ENCODE peak calls at places on chromosomes 13 and 19, in six cellular contexts. O is HepG2, T is HL-60, A is K562, B is H1, L is GM12878. Q is an unnamed sample.

GRCh38 chr13:99035715-99036114 is 57.9 kb upstream of the DOCK9 start:
- DNase-seq in O (no peak), T (no peak), A (no peak), B (no peak), L (no peak), Q (no peak)

GRCh38 chr13:32314968-32315254 is 252 bp downstream of the ZAR1L start:
- DNase-seq in O (peak), T (no peak), A (peak), B (no peak), L (no peak), Q (peak)

GRCh38 chr19:44476559-44477408 is 23.5 kb downstream of the ZNF180 start:
- DNase-seq in O (peak), T (no peak), A (peak), B (no peak), L (no peak), Q (no peak)

GRCh38 chr13:110300090-110300815 is 6.7 kb downstream of the COL4A1 start:
- DNase-seq in O (no peak), T (no peak), A (no peak), B (no peak), L (no peak), Q (no peak)

GRCh38 chr19:33316521-33317284 is 14.4 kb upstream of the CEBPA start:
- DNase-seq in O (peak), T (no peak), A (no peak), B (no peak), L (no peak), Q (no peak)

GRCh38 chr13:76004411-76004810 is 368.3 kb downstream of the LMO7 start:
- DNase-seq in O (no peak), T (no peak), A (no peak), B (no peak), L (no peak), Q (no peak)

GRCh38 chr13:45961468-45961867 is 91.1 kb downstream of the ZC3H13 start:
- DNase-seq in O (no peak), T (no peak), A (no peak), B (no peak), L (no peak), Q (no peak)

GRCh38 chr19:57302727-57303401 is 17.4 kb upstream of the ZNF543 start:
- DNase-seq in O (no peak), T (no peak), A (no peak), B (no peak), L (no peak), Q (no peak)

GRCh38 chr19:37938379-37938778 is 31.4 kb downstream of the SIPA1L3 start:
- DNase-seq in O (no peak), T (no peak), A (no peak), B (no peak), L (no peak), Q (no peak)

GRCh38 chr13:110726726-110727125 is 13.2 kb downstream of the ING1 start:
- DNase-seq in O (no peak), T (peak), A (no peak), B (no peak), L (no peak), Q (no peak)

GRCh38 chr13:31361673-31362072 is 161.9 kb downstream of the B3GLCT start:
- DNase-seq in O (no peak), T (no peak), A (no peak), B (no peak), L (no peak), Q (no peak)

GRCh38 chr19:32555786-32556185 is 25.2 kb upstream of the PDCD5 start:
- DNase-seq in O (no peak), T (no peak), A (no peak), B (no peak), L (no peak), Q (no peak)

GRCh38 chr13:52406629-52407028 is 657 bp upstream of the THSD1 start:
- DNase-seq in O (no peak), T (no peak), A (no peak), B (no peak), L (no peak), Q (no peak)

GRCh38 chr13:111050539-111050879 is 64.6 kb upstream of the ARHGEF7 start:
- DNase-seq in O (no peak), T (no peak), A (no peak), B (no peak), L (no peak), Q (no peak)

GRCh38 chr13:55432814-55433213 is 1707.9 kb upstream of the PRR20A start:
- DNase-seq in O (no peak), T (no peak), A (no peak), B (no peak), L (no peak), Q (no peak)

GRCh38 chr19:30742539-30742938 is 370.4 kb downstream of the ZNF536 start:
- DNase-seq in O (no peak), T (no peak), A (no peak), B (no peak), L (no peak), Q (peak)

GRCh38 chr19:31583148-31583547 is 233.9 kb upstream of the TSHZ3 start:
- DNase-seq in O (no peak), T (no peak), A (no peak), B (no peak), L (no peak), Q (no peak)

GRCh38 chr13:63337921-63338320 is 1922.3 kb upstream of the PCDH20 start:
- DNase-seq in O (no peak), T (no peak), A (no peak), B (no peak), L (no peak), Q (no peak)

GRCh38 chr19:54674021-54674617 is 11.3 kb downstream of the LILRB4 start:
- DNase-seq in O (peak), T (no peak), A (peak), B (no peak), L (no peak), Q (peak)

GRCh38 chr13:36098080-36098479 is 33.1 kb downstream of the DCLK1 start:
- DNase-seq in O (no peak), T (no peak), A (no peak), B (no peak), L (no peak), Q (no peak)

GRCh38 chr13:108929532-108929931 is 300.1 kb downstream of the MYO16 start:
- DNase-seq in O (no peak), T (no peak), A (no peak), B (no peak), L (no peak), Q (no peak)

GRCh38 chr19:4474504-4475136 is 2.5 kb downstream of the HDGFL2 start:
- DNase-seq in O (no peak), T (no peak), A (peak), B (peak), L (no peak), Q (peak)

GRCh38 chr13:76462003-76462402 is 424.2 kb downstream of the KCTD12 start:
- DNase-seq in O (no peak), T (no peak), A (no peak), B (no peak), L (no peak), Q (no peak)

GRCh38 chr19:41785653-41786052 is 10.7 kb upstream of the CEACAM3 start:
- DNase-seq in O (peak), T (peak), A (peak), B (peak), L (peak), Q (peak)

GRCh38 chr13:102536695-102537485 is 59.9 kb upstream of the TPP2 start:
- DNase-seq in O (no peak), T (no peak), A (no peak), B (no peak), L (no peak), Q (no peak)

GRCh38 chr19:1057185-1057857 is 9.6 kb upstream of the ARHGAP45 start:
- DNase-seq in O (no peak), T (no peak), A (no peak), B (no peak), L (no peak), Q (no peak)

GRCh38 chr13:31441804-31442487 is 242.2 kb downstream of the B3GLCT start:
- DNase-seq in O (no peak), T (no peak), A (no peak), B (no peak), L (no peak), Q (no peak)

GRCh38 chr13:50720856-50721663 is 122.4 kb downstream of the DLEU7 start:
- DNase-seq in O (no peak), T (no peak), A (no peak), B (no peak), L (no peak), Q (no peak)

GRCh38 chr19:44718441-44719261 is 19.7 kb downstream of the CEACAM16 start:
- DNase-seq in O (peak), T (no peak), A (no peak), B (no peak), L (no peak), Q (no peak)

GRCh38 chr13:95500136-95500718 is 52.3 kb upstream of the CLDN10 start:
- DNase-seq in O (no peak), T (no peak), A (no peak), B (no peak), L (no peak), Q (no peak)

GRCh38 chr19:33226550-33227241 is 1.0 kb upstream of the SLC7A10 start:
- DNase-seq in O (no peak), T (no peak), A (no peak), B (peak), L (no peak), Q (peak)

GRCh38 chr13:79581870-79582315 is 100.9 kb downstream of the NDFIP2 start:
- DNase-seq in O (no peak), T (no peak), A (no peak), B (no peak), L (no peak), Q (no peak)

GRCh38 chr19:4970558-4971423 is 1.9 kb downstream of the KDM4B start:
- DNase-seq in O (peak), T (no peak), A (peak), B (no peak), L (no peak), Q (peak)

GRCh38 chr13:81795710-81796109 is 1454.8 kb upstream of the SPRY2 start:
- DNase-seq in O (no peak), T (no peak), A (no peak), B (no peak), L (no peak), Q (no peak)

GRCh38 chr19:20334760-20335159 is 167.7 kb downstream of the ZNF486 start:
- DNase-seq in O (no peak), T (no peak), A (no peak), B (no peak), L (no peak), Q (peak)

GRCh38 chr19:459724-460511 is 915 bp downstream of the SHC2 start:
- DNase-seq in O (peak), T (no peak), A (peak), B (no peak), L (no peak), Q (peak)

GRCh38 chr13:111411186-111411858 is 90.9 kb downstream of the TEX29 start:
- DNase-seq in O (no peak), T (no peak), A (no peak), B (no peak), L (no peak), Q (no peak)

GRCh38 chr13:113874177-113874576 is 10.3 kb upstream of the GAS6 start:
- DNase-seq in O (no peak), T (no peak), A (no peak), B (no peak), L (no peak), Q (no peak)

GRCh38 chr13:74794147-74794546 is 659.9 kb upstream of the KLF12 start:
- DNase-seq in O (no peak), T (no peak), A (no peak), B (no peak), L (no peak), Q (no peak)

GRCh38 chr13:97226013-97226412 is 3.9 kb downstream of the MBNL2 start:
- DNase-seq in O (no peak), T (no peak), A (no peak), B (no peak), L (no peak), Q (no peak)

DNA sequence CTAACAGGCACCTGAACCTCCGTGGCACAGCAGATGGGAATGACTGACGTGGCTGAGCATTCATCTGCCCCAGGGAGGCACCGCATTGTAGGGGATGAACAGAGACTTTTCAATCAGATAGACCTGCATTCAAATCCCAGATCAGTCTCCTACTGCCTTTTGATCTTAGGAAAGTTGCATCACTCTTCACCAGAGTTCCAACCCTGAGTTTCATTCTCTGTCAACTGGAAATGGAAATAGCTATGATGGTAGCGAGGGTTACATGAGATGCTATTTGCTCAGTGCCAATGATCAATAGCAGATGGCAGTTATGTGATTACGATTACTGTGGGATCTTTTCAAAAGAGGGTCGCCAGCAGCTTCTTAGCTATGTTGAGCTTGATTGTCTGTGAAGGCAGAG is 189.3 kb upstream of the RFC3 start:
- DNase-seq in O (no peak), T (no peak), A (no peak), B (no peak), L (no peak), Q (no peak)
- TF ChIP-seq GABPA in O (no peak), T (no peak), A (no peak), B (no peak), L (no peak), Q (no peak)

GRCh38 chr19:52140077-52140710 is 456 bp upstream of the ZNF616 start:
- DNase-seq in O (peak), T (no peak), A (no peak), B (no peak), L (no peak), Q (no peak)
- TF ChIP-seq GABPA in O (no peak), T (no peak), A (peak), B (no peak), L (no peak), Q (no peak)

GRCh38 chr13:29476046-29476445 is 119.4 kb downstream of the SLC7A1 start:
- DNase-seq in O (no peak), T (no peak), A (no peak), B (no peak), L (no peak), Q (no peak)

GRCh38 chr13:29474991-29475390 is 120.5 kb downstream of the SLC7A1 start:
- DNase-seq in O (no peak), T (no peak), A (no peak), B (no peak), L (no peak), Q (no peak)

GRCh38 chr13:29471551-29471950 is 123.9 kb downstream of the SLC7A1 start:
- DNase-seq in O (no peak), T (no peak), A (no peak), B (no peak), L (no peak), Q (no peak)

DNA sequence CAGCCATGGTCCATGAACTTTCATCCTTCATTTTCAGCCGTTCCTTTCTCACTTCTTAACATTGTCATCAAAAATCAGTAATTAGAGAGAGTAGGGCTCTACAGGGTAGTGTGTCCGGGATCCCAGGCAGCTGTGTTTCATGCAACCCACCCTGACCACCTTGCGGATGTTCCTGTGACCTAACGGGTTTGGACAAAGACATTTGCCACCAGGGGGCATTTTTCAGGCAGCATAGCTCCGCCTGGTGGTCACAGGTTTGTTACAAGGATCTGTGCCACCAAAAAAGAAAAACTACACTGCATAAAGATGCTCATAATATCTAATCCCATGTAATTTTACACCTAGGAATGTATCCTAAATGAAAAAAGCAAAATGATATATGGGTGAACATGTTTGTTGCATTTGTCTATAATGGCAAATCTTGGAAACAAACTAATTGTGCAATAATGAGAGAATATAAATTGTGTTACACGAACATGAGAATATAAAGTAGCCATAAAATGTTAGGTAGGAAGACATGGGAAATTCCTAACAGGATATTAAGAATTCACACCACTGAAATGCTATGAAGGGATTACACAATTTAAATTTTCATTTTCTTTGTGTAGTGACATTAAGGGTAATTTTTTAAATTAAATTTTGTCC is 123.0 kb downstream of the SLC7A1 start:
- DNase-seq in O (peak), T (no peak), A (peak), B (no peak), L (no peak), Q (peak)
- TF ChIP-seq GABPA in O (no peak), T (no peak), A (no peak), B (no peak), L (no peak), Q (no peak)

GRCh38 chr19:39155114-39155700 is 29.6 kb downstream of the PAK4 start:
- DNase-seq in O (no peak), T (no peak), A (no peak), B (no peak), L (no peak), Q (no peak)
- TF ChIP-seq GABPA in O (no peak), T (no peak), A (no peak), B (no peak), L (no peak), Q (no peak)

GRCh38 chr19:36041831-36042230 is 9.2 kb upstream of the CLIP3 start:
- DNase-seq in O (peak), T (peak), A (no peak), B (no peak), L (no peak), Q (no peak)
- TF ChIP-seq GABPA in O (no peak), T (no peak), A (no peak), B (no peak), L (no peak), Q (no peak)

GRCh38 chr13:34926513-34926912 is 15.6 kb upstream of the NBEA start:
- DNase-seq in O (no peak), T (no peak), A (no peak), B (no peak), L (no peak), Q (no peak)
- TF ChIP-seq GABPA in O (no peak), T (no peak), A (no peak), B (no peak), L (no peak), Q (no peak)

GRCh38 chr13:20446900-20447299 is 78.8 kb downstream of the CRYL1 start:
- DNase-seq in O (no peak), T (no peak), A (no peak), B (no peak), L (no peak), Q (no peak)

GRCh38 chr13:20456737-20457136 is 68.9 kb downstream of the CRYL1 start:
- DNase-seq in O (no peak), T (no peak), A (no peak), B (no peak), L (no peak), Q (no peak)

GRCh38 chr13:20448470-20448869 is 77.2 kb downstream of the CRYL1 start:
- DNase-seq in O (no peak), T (no peak), A (no peak), B (no peak), L (no peak), Q (no peak)

GRCh38 chr13:20446405-20446804 is 79.3 kb downstream of the CRYL1 start:
- DNase-seq in O (no peak), T (no peak), A (no peak), B (no peak), L (no peak), Q (no peak)

GRCh38 chr13:20451397-20451796 is 74.3 kb downstream of the CRYL1 start:
- DNase-seq in O (no peak), T (no peak), A (no peak), B (no peak), L (peak), Q (no peak)
- TF ChIP-seq GABPA in O (no peak), T (no peak), A (no peak), B (no peak), L (no peak), Q (no peak)

DNA sequence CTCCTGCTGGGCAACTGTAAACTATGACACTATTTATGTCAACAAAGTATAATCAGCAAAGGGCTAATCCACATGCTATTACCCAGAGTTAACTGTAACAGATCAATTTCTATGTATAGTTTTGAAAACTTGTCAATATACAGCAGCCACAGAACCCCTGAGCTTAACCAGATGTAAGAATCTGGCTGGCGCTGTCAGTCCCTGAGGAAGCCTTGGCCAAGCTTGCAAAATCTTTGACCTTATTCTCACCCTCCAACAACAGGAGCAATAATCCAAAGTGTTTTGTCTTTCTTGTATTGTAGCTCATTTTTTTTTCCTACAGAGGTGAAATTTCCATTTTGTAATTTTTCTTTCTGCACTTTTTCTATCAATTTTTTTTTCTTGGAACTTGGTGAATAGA is 1230.1 kb upstream of the SLC10A2 start:
- DNase-seq in O (no peak), T (no peak), A (no peak), B (no peak), L (no peak), Q (no peak)
- TF ChIP-seq GABPA in O (no peak), T (no peak), A (no peak), B (no peak), L (no peak), Q (no peak)

GRCh38 chr19:18781885-18782527 is 9.1 kb downstream of the COMP start:
- DNase-seq in O (no peak), T (no peak), A (no peak), B (no peak), L (no peak), Q (no peak)
- TF ChIP-seq GABPA in O (no peak), T (no peak), A (no peak), B (no peak), L (no peak), Q (no peak)